ENCODE peak calls at places on chromosomes 11 and 22, in four cellular contexts. Y, O, D and V are unnamed samples.

GRCh38 chr11:4211991-4212390 is 117.4 kb downstream of the RRM1 start:
- DNase-seq in Y (no peak), O (no peak), D (peak), V (no peak)

GRCh38 chr22:36056980-36057379 is 28.4 kb upstream of the RBFOX2 start:
- DNase-seq in Y (no peak), O (peak), D (no peak), V (no peak)

GRCh38 chr22:31945478-31945815 is 1.1 kb downstream of the YWHAH start:
- DNase-seq in Y (no peak), O (no peak), D (no peak), V (no peak)

GRCh38 chr11:3119141-3119821 is 45.8 kb downstream of the OSBPL5 start:
- DNase-seq in Y (no peak), O (no peak), D (no peak), V (peak)

GRCh38 chr11:44837650-44838049 is 110.9 kb downstream of the TSPAN18 start:
- DNase-seq in Y (no peak), O (peak), D (no peak), V (no peak)

GRCh38 chr11:19967796-19968195 is 192.5 kb downstream of the DBX1 start:
- DNase-seq in Y (no peak), O (no peak), D (no peak), V (no peak)

GRCh38 chr11:44630511-44631210 is 65.2 kb downstream of the CD82 start:
- DNase-seq in Y (no peak), O (no peak), D (no peak), V (no peak)

GRCh38 chr11:65355776-65356393 is 1.3 kb downstream of the TIGD3 start:
- DNase-seq in Y (no peak), O (peak), D (peak), V (no peak)

GRCh38 chr11:96306933-96307747 is 35.9 kb downstream of the MAML2 start:
- DNase-seq in Y (no peak), O (peak), D (no peak), V (no peak)

GRCh38 chr11:27532652-27533325 is 26.2 kb upstream of the LIN7C start:
- DNase-seq in Y (no peak), O (no peak), D (no peak), V (no peak)

GRCh38 chr11:72511393-72512047 is 77.2 kb upstream of the CLPB start:
- DNase-seq in Y (no peak), O (no peak), D (no peak), V (no peak)

GRCh38 chr11:44623716-44624491 is 58.4 kb downstream of the CD82 start:
- DNase-seq in Y (no peak), O (no peak), D (peak), V (peak)

GRCh38 chr11:86041975-86042378 is 26.9 kb downstream of the PICALM start:
- DNase-seq in Y (no peak), O (peak), D (peak), V (no peak)

DNA sequence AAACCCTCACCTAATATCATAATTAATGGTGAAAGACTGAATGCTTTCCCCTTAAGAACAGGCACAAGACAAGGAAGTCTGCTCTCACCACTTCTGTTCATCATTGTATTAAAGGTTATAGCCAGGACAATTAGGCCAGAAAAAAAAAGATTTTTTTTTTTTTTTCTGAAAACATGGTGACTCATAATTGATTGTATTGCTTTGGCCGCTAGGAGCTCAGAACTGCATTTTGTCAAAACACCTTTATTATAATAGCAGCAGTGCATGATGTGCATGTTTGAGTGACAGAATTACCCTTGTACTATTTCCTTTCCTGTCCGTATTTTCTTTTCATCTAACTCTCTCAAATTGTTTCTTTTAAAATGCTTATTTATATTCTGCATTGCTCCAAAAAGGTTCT is 98.1 kb downstream of the RNF169 start:
- DNase-seq in Y (no peak), O (no peak), D (no peak), V (no peak)
- TF ChIP-seq CTCF in Y (no peak), O (no peak), D (no peak), V (no peak)

DNA sequence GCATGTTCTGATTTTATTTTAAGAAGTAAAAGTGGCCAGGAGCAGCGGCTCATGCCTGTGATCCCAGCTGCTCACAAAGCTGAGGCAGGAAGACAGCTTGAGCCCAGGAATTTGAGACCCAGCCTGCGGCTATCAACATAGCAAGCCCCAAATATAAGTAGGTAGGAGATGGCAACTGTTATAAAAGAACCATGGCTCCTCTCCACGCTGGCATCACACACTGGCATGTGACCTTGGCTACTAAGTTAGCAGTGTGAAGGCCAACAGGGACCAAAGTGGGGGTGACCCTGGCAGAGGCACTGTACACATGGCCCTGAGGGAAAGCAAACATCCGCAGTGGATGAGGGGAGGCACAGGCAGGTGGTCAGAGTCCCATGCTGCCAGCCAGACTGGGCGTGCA is 33.0 kb downstream of the TPST2 start:
- DNase-seq in Y (no peak), O (no peak), D (no peak), V (no peak)
- TF ChIP-seq CTCF in Y (no peak), O (no peak), D (no peak), V (no peak)

GRCh38 chr11:67276821-67277230 is 10.6 kb downstream of the GRK2 start:
- DNase-seq in Y (no peak), O (peak), D (no peak), V (no peak)
- TF ChIP-seq CTCF in Y (no peak), O (peak), D (peak), V (peak)

GRCh38 chr11:17013548-17014320 is 480 bp downstream of the PLEKHA7 start:
- DNase-seq in Y (peak), O (no peak), D (peak), V (no peak)

GRCh38 chr11:17014321-17014773 is at the start of gene PLEKHA7:
- DNase-seq in Y (no peak), O (no peak), D (no peak), V (no peak)

GRCh38 chr11:17012712-17013547 is 1.3 kb downstream of the PLEKHA7 start:
- DNase-seq in Y (no peak), O (peak), D (no peak), V (no peak)

GRCh38 chr11:17015639-17016125 is 1.5 kb upstream of the PLEKHA7 start:
- DNase-seq in Y (no peak), O (peak), D (no peak), V (no peak)

GRCh38 chr11:17014774-17015638 is 792 bp upstream of the PLEKHA7 start:
- DNase-seq in Y (no peak), O (peak), D (peak), V (no peak)
- TF ChIP-seq CTCF in Y (peak), O (peak), D (peak), V (peak)